ENCODE peak calls at places on chromosome 5, in seven cellular contexts. One of them, this sample, is unnamed.

GRCh38 chr5:137710086-137710485 is 25.8 kb downstream of the KLHL3 start:
- DNase-seq in H9: no peak
- DNase-seq in trophoblast cell: peak
- DNase-seq in IMR-90: peak
- DNase-seq in neuronal stem cell: no peak
- DNase-seq in H1: no peak
- DNase-seq in mesenchymal stem cell: peak
- DNase-seq in this sample: peak

GRCh38 chr5:96142786-96143434 is 181.3 kb upstream of the ELL2 start:
- DNase-seq in neuronal stem cell: no peak
- DNase-seq in H9: no peak
- DNase-seq in mesenchymal stem cell: peak
- DNase-seq in trophoblast cell: no peak
- DNase-seq in IMR-90: peak
- DNase-seq in H1: no peak
- DNase-seq in this sample: no peak

GRCh38 chr5:86917117-86917579 is 299.4 kb downstream of the COX7C start:
- DNase-seq in H9: no peak
- DNase-seq in H1: no peak
- DNase-seq in mesenchymal stem cell: peak
- DNase-seq in IMR-90: peak
- DNase-seq in neuronal stem cell: peak
- DNase-seq in trophoblast cell: peak
- DNase-seq in this sample: peak

GRCh38 chr5:58106754-58107410 is 353.0 kb downstream of the PLK2 start:
- DNase-seq in H1: no peak
- DNase-seq in IMR-90: peak
- DNase-seq in H9: no peak
- DNase-seq in trophoblast cell: peak
- DNase-seq in mesenchymal stem cell: no peak
- DNase-seq in neuronal stem cell: no peak
- DNase-seq in this sample: no peak

GRCh38 chr5:27124590-27124989 is 86.2 kb upstream of the CDH9 start:
- DNase-seq in IMR-90: peak
- DNase-seq in H9: no peak
- DNase-seq in mesenchymal stem cell: peak
- DNase-seq in trophoblast cell: peak
- DNase-seq in neuronal stem cell: no peak
- DNase-seq in H1: no peak
- DNase-seq in this sample: peak

GRCh38 chr5:37029436-37029835 is 152.9 kb downstream of the NIPBL start:
- DNase-seq in neuronal stem cell: no peak
- DNase-seq in IMR-90: no peak
- DNase-seq in H1: no peak
- DNase-seq in trophoblast cell: no peak
- DNase-seq in H9: no peak
- DNase-seq in mesenchymal stem cell: no peak
- DNase-seq in this sample: no peak

GRCh38 chr5:116359575-116359974 is 215.0 kb downstream of the SEMA6A start:
- DNase-seq in mesenchymal stem cell: no peak
- DNase-seq in H1: no peak
- DNase-seq in H9: no peak
- DNase-seq in trophoblast cell: no peak
- DNase-seq in neuronal stem cell: no peak
- DNase-seq in IMR-90: no peak
- DNase-seq in this sample: peak

GRCh38 chr5:174645677-174646076 is 78.7 kb upstream of the MSX2 start:
- DNase-seq in H9: no peak
- DNase-seq in IMR-90: no peak
- DNase-seq in trophoblast cell: no peak
- DNase-seq in neuronal stem cell: no peak
- DNase-seq in H1: no peak
- DNase-seq in mesenchymal stem cell: no peak
- DNase-seq in this sample: no peak

GRCh38 chr5:95781101-95781583 is 41.4 kb downstream of the GLRX start:
- DNase-seq in trophoblast cell: peak
- DNase-seq in H1: peak
- DNase-seq in H9: peak
- DNase-seq in neuronal stem cell: peak
- DNase-seq in IMR-90: peak
- DNase-seq in mesenchymal stem cell: peak
- DNase-seq in this sample: peak

GRCh38 chr5:67293177-67293576 is 96.6 kb upstream of the CD180 start:
- DNase-seq in IMR-90: no peak
- DNase-seq in H1: no peak
- DNase-seq in H9: no peak
- DNase-seq in trophoblast cell: no peak
- DNase-seq in mesenchymal stem cell: no peak
- DNase-seq in neuronal stem cell: no peak
- DNase-seq in this sample: no peak

GRCh38 chr5:191949-192690 is 825 bp downstream of the LRRC14B start:
- DNase-seq in trophoblast cell: no peak
- DNase-seq in H9: no peak
- DNase-seq in H1: no peak
- DNase-seq in neuronal stem cell: no peak
- DNase-seq in IMR-90: no peak
- DNase-seq in mesenchymal stem cell: no peak
- DNase-seq in this sample: no peak

GRCh38 chr5:55003432-55004065 is 18.2 kb upstream of the ESM1 start:
- DNase-seq in neuronal stem cell: no peak
- DNase-seq in H1: no peak
- DNase-seq in H9: no peak
- DNase-seq in trophoblast cell: no peak
- DNase-seq in IMR-90: no peak
- DNase-seq in mesenchymal stem cell: no peak
- DNase-seq in this sample: no peak

GRCh38 chr5:154714271-154714986 is 40.7 kb upstream of the LARP1 start:
- DNase-seq in trophoblast cell: peak
- DNase-seq in IMR-90: peak
- DNase-seq in H9: no peak
- DNase-seq in H1: no peak
- DNase-seq in neuronal stem cell: no peak
- DNase-seq in mesenchymal stem cell: peak
- DNase-seq in this sample: no peak

GRCh38 chr5:79800979-79801827 is 111.6 kb downstream of the CMYA5 start:
- DNase-seq in H1: no peak
- DNase-seq in trophoblast cell: peak
- DNase-seq in mesenchymal stem cell: peak
- DNase-seq in neuronal stem cell: no peak
- DNase-seq in H9: no peak
- DNase-seq in IMR-90: peak
- DNase-seq in this sample: no peak

GRCh38 chr5:181138258-181138657 is 7.3 kb upstream of the OR2V1 start:
- DNase-seq in neuronal stem cell: no peak
- DNase-seq in H1: no peak
- DNase-seq in H9: peak
- DNase-seq in mesenchymal stem cell: no peak
- DNase-seq in trophoblast cell: peak
- DNase-seq in IMR-90: no peak
- DNase-seq in this sample: no peak

GRCh38 chr5:74095871-74096270 is 469.9 kb downstream of the ARHGEF28 start:
- DNase-seq in mesenchymal stem cell: peak
- DNase-seq in neuronal stem cell: no peak
- DNase-seq in IMR-90: peak
- DNase-seq in H9: no peak
- DNase-seq in H1: no peak
- DNase-seq in trophoblast cell: peak
- DNase-seq in this sample: no peak

GRCh38 chr5:10711562-10711961 is 49.5 kb downstream of the DAP start:
- DNase-seq in mesenchymal stem cell: no peak
- DNase-seq in H9: no peak
- DNase-seq in H1: no peak
- DNase-seq in IMR-90: no peak
- DNase-seq in neuronal stem cell: no peak
- DNase-seq in trophoblast cell: no peak
- DNase-seq in this sample: no peak

GRCh38 chr5:91018185-91018584 is 364.9 kb downstream of the ARRDC3 start:
- DNase-seq in IMR-90: peak
- DNase-seq in H9: no peak
- DNase-seq in neuronal stem cell: no peak
- DNase-seq in mesenchymal stem cell: peak
- DNase-seq in H1: no peak
- DNase-seq in trophoblast cell: peak
- DNase-seq in this sample: peak

DNA sequence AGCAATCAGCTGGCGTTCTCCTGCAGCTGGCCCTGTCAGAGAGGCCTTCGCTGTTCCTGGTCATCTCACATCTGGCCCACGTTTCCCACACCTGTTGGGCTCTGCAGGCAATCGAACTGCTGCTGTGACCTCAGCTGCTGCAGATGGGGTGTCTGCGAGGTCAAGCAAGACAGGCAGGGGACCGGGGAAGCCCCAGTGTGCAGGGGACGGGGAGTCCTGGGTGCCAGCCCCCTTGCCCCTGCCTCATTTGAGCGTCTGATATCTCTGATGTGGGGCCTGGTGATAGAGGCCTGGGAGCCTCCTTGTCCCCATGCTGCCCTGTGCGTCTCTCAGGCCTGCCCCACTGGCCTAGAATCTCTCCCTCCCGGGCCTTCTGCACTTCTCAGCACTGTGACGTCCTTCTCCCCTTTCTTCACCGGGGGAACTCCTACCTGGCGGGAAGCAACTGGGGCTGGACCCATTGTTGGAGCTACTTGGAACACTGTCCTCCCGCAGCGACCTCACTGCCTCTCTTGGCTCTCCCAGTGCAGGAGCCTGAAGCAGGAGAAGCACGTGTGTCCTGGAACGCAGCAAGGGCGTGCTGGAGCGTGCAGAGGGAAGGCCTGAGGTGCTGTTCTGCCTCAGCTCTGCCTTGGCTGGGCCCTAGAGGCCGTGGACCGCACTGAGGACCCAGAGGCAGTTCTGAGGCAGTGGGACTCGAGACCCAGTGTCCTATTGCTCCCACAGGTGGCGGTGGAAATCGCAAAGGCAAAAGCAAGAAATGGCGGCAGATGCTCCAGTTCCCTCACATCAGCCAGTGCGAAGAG is 3.9 kb downstream of the GRK6 start:
- DNase-seq in mesenchymal stem cell: no peak
- DNase-seq in neuronal stem cell: no peak
- DNase-seq in H1: no peak
- DNase-seq in trophoblast cell: no peak
- DNase-seq in IMR-90: no peak
- DNase-seq in H9: no peak
- DNase-seq in this sample: no peak
- H4K8ac ChIP-seq in mesenchymal stem cell: no peak
- H4K8ac ChIP-seq in neuronal stem cell: no peak
- H4K8ac ChIP-seq in H1: no peak
- H4K8ac ChIP-seq in trophoblast cell: no peak
- H4K8ac ChIP-seq in IMR-90: no peak
- H4K8ac ChIP-seq in H9: no peak
- H4K8ac ChIP-seq in this sample: no peak

GRCh38 chr5:148599187-148599586 is 55.1 kb downstream of the HTR4 start:
- DNase-seq in H1: no peak
- DNase-seq in IMR-90: no peak
- DNase-seq in neuronal stem cell: no peak
- DNase-seq in H9: no peak
- DNase-seq in trophoblast cell: no peak
- DNase-seq in mesenchymal stem cell: no peak
- DNase-seq in this sample: no peak
- H2BK5ac ChIP-seq in H1: no peak
- H2BK5ac ChIP-seq in IMR-90: no peak
- H2BK5ac ChIP-seq in neuronal stem cell: no peak
- H2BK5ac ChIP-seq in H9: no peak
- H2BK5ac ChIP-seq in trophoblast cell: no peak
- H2BK5ac ChIP-seq in mesenchymal stem cell: no peak
- H2BK5ac ChIP-seq in this sample: no peak

GRCh38 chr5:84430079-84430478 is 45.4 kb upstream of the EDIL3 start:
- DNase-seq in H1: no peak
- DNase-seq in trophoblast cell: no peak
- DNase-seq in neuronal stem cell: no peak
- DNase-seq in mesenchymal stem cell: no peak
- DNase-seq in IMR-90: no peak
- DNase-seq in H9: no peak
- DNase-seq in this sample: no peak
- H4K8ac ChIP-seq in H1: no peak
- H4K8ac ChIP-seq in trophoblast cell: no peak
- H4K8ac ChIP-seq in neuronal stem cell: no peak
- H4K8ac ChIP-seq in mesenchymal stem cell: no peak
- H4K8ac ChIP-seq in IMR-90: no peak
- H4K8ac ChIP-seq in H9: no peak
- H4K8ac ChIP-seq in this sample: no peak

GRCh38 chr5:8749556-8749955 is 796.3 kb downstream of the SEMA5A start:
- DNase-seq in H1: no peak
- DNase-seq in H9: no peak
- DNase-seq in trophoblast cell: no peak
- DNase-seq in IMR-90: no peak
- DNase-seq in mesenchymal stem cell: no peak
- DNase-seq in neuronal stem cell: no peak
- DNase-seq in this sample: no peak

GRCh38 chr5:8750100-8750499 is 795.8 kb downstream of the SEMA5A start:
- DNase-seq in mesenchymal stem cell: no peak
- DNase-seq in H9: no peak
- DNase-seq in H1: no peak
- DNase-seq in IMR-90: peak
- DNase-seq in trophoblast cell: no peak
- DNase-seq in neuronal stem cell: no peak
- DNase-seq in this sample: no peak
- H2BK5ac ChIP-seq in mesenchymal stem cell: no peak
- H2BK5ac ChIP-seq in H9: no peak
- H2BK5ac ChIP-seq in H1: no peak
- H2BK5ac ChIP-seq in IMR-90: no peak
- H2BK5ac ChIP-seq in trophoblast cell: no peak
- H2BK5ac ChIP-seq in neuronal stem cell: no peak
- H2BK5ac ChIP-seq in this sample: no peak

This sample was measured in mesendoderm.